ENCODE peak calls at places on chromosomes 3 and 15, in six cellular contexts. G is heart right ventricle, W is transverse colon, Y is spleen, X is HCT116, J is cardiac muscle cell. H is an unnamed sample. For H3K36me3 and H3K4me1, the result is how much of the 10 kb centered on the place peaks cover.

GRCh38 chr3:17359911-17360310 is 382.5 kb downstream of the TBC1D5 start:
- DNase-seq in G (no peak), J (no peak), W (no peak), Y (no peak), X (no peak), H (no peak)

GRCh38 chr3:178170698-178171535 is 365.3 kb upstream of the KCNMB2 start:
- DNase-seq in X (no peak), Y (no peak), W (no peak), J (peak), G (no peak), H (no peak)

GRCh38 chr3:58697552-58697951 is 31.0 kb upstream of the FAM3D start:
- DNase-seq in W (no peak), G (no peak), J (no peak), Y (no peak), X (no peak), H (no peak)

GRCh38 chr3:17643691-17644090 is 98.7 kb downstream of the TBC1D5 start:
- DNase-seq in G (no peak), W (no peak), J (peak), Y (no peak), X (no peak), H (no peak)

GRCh38 chr3:58627580-58627894 is 39.0 kb downstream of the FAM3D start:
- DNase-seq in W (no peak), X (no peak), Y (no peak), J (peak), G (peak), H (no peak)

GRCh38 chr15:94524565-94524964 is 293.2 kb downstream of the MCTP2 start:
- DNase-seq in J (no peak), G (no peak), Y (no peak), W (peak), X (peak), H (no peak)

GRCh38 chr3:10234526-10235230 is 13.6 kb upstream of the TATDN2 start:
- DNase-seq in Y (no peak), W (no peak), G (no peak), X (no peak), J (no peak), H (no peak)

GRCh38 chr15:39302936-39303335 is 277.9 kb upstream of the THBS1 start:
- DNase-seq in Y (no peak), G (no peak), X (no peak), W (no peak), J (no peak), H (no peak)

GRCh38 chr3:196063049-196063448 is 18.8 kb downstream of the TFRC start:
- DNase-seq in J (no peak), Y (no peak), G (no peak), W (no peak), X (no peak), H (no peak)

GRCh38 chr3:18423401-18424212 is 1.5 kb downstream of the SATB1 start:
- DNase-seq in W (peak), X (peak), G (peak), J (peak), Y (peak), H (no peak)

GRCh38 chr3:132253262-132253878 is 63.8 kb upstream of the ACP3 start:
- DNase-seq in X (peak), J (peak), W (peak), Y (no peak), G (peak), H (no peak)

GRCh38 chr15:99029358-99029871 is 21.8 kb upstream of the PGPEP1L start:
- DNase-seq in Y (no peak), X (no peak), W (no peak), J (no peak), G (no peak), H (peak)

GRCh38 chr3:179451335-179452165 is at the start of gene GNB4:
- DNase-seq in Y (peak), G (peak), J (peak), X (no peak), W (peak), H (peak)

GRCh38 chr3:4939276-4939675 is 40.0 kb upstream of the BHLHE40 start:
- DNase-seq in G (no peak), J (no peak), W (no peak), X (no peak), Y (no peak), H (no peak)

GRCh38 chr15:60010467-60011257 is 6.6 kb downstream of the FOXB1 start:
- DNase-seq in Y (no peak), J (no peak), G (no peak), X (no peak), W (no peak), H (no peak)

GRCh38 chr15:98684441-98684840 is 36.1 kb downstream of the IGF1R start:
- DNase-seq in G (no peak), W (no peak), J (peak), Y (no peak), X (no peak), H (no peak)

GRCh38 chr3:64363842-64364241 is 138.6 kb upstream of the PRICKLE2 start:
- DNase-seq in G (no peak), Y (no peak), X (no peak), J (no peak), W (no peak), H (no peak)

GRCh38 chr15:59654043-59654442 is 3.3 kb downstream of the GTF2A2 start:
- DNase-seq in Y (no peak), W (no peak), G (no peak), J (no peak), X (no peak), H (no peak)

GRCh38 chr15:80893777-80894176 is 95.8 kb downstream of the MESD start:
- DNase-seq in W (no peak), X (no peak), J (no peak), G (no peak), Y (no peak), H (no peak)

GRCh38 chr3:177111541-177111949 is 85.7 kb downstream of the TBL1XR1 start:
- DNase-seq in W (no peak), Y (no peak), X (no peak), G (no peak), J (no peak), H (no peak)

GRCh38 chr3:172595648-172596393 is 72.6 kb upstream of the TNFSF10 start:
- DNase-seq in G (peak), W (peak), J (peak), X (peak), Y (no peak), H (no peak)

GRCh38 chr15:69719527-69719926 is 266.9 kb downstream of the RPLP1 start:
- DNase-seq in X (no peak), G (peak), Y (peak), J (peak), W (peak), H (peak)

GRCh38 chr3:193902557-193903256 is 233.2 kb upstream of the HES1 start:
- DNase-seq in W (no peak), J (no peak), X (no peak), G (no peak), Y (no peak), H (no peak)

GRCh38 chr3:175433026-175433668 is 574.0 kb downstream of the NAALADL2 start:
- DNase-seq in G (no peak), Y (no peak), X (no peak), W (no peak), J (peak), H (no peak)

GRCh38 chr15:101500865-101501551 is 11.5 kb upstream of the PCSK6 start:
- DNase-seq in J (peak), X (no peak), G (no peak), W (no peak), Y (no peak), H (no peak)

GRCh38 chr15:89630974-89631901 is 24.0 kb downstream of the KIF7 start:
- DNase-seq in Y (no peak), J (no peak), W (no peak), X (no peak), G (no peak), H (no peak)

GRCh38 chr3:135100349-135100741 is 305.3 kb downstream of the EPHB1 start:
- DNase-seq in Y (no peak), W (no peak), J (no peak), X (no peak), G (no peak), H (no peak)

GRCh38 chr3:134302674-134303073 is 52.0 kb upstream of the RYK start:
- DNase-seq in G (no peak), J (no peak), Y (no peak), X (no peak), W (no peak), H (no peak)

GRCh38 chr3:13728487-13728886 is 151.4 kb downstream of the WNT7A start:
- DNase-seq in G (no peak), W (no peak), X (no peak), J (no peak), Y (no peak), H (no peak)

GRCh38 chr15:62803856-62804400 is 238.6 kb upstream of the TPM1 start:
- DNase-seq in W (no peak), X (no peak), J (no peak), Y (no peak), G (no peak), H (no peak)

GRCh38 chr3:173397161-173398110 is at the start of gene NLGN1:
- DNase-seq in J (peak), G (peak), X (no peak), W (peak), Y (peak), H (peak)

GRCh38 chr3:172658344-172659245 is 52.3 kb downstream of the NCEH1 start:
- DNase-seq in W (no peak), G (no peak), J (peak), Y (no peak), X (peak), H (no peak)

GRCh38 chr15:70936326-70936725 is 43.7 kb downstream of the LRRC49 start:
- DNase-seq in G (no peak), W (no peak), J (peak), Y (no peak), X (no peak), H (no peak)

GRCh38 chr15:25568751-25569150 is 129.9 kb upstream of the UBE3A start:
- DNase-seq in W (no peak), Y (no peak), G (peak), J (no peak), X (no peak), H (peak)

GRCh38 chr3:127791221-127791913 is 30.9 kb downstream of the MGLL start:
- DNase-seq in W (peak), G (no peak), J (peak), Y (peak), X (no peak), H (no peak)

GRCh38 chr3:145145461-145145860 is 1015.5 kb downstream of the PLOD2 start:
- DNase-seq in G (no peak), Y (no peak), X (no peak), W (no peak), J (no peak), H (no peak)

GRCh38 chr15:77097317-77097721 is 26.4 kb upstream of the TSPAN3 start:
- DNase-seq in Y (no peak), X (no peak), W (no peak), J (no peak), G (no peak), H (no peak)

GRCh38 chr3:48039487-48040190 is 23.4 kb upstream of the MAP4 start:
- DNase-seq in G (no peak), Y (no peak), W (no peak), J (peak), X (peak), H (no peak)

GRCh38 chr3:188863999-188864406 is 307.8 kb upstream of the TPRG1 start:
- DNase-seq in W (no peak), X (no peak), J (peak), Y (no peak), G (no peak), H (no peak)

GRCh38 chr3:197830308-197830966 is 39.4 kb downstream of the LRCH3 start:
- DNase-seq in G (no peak), J (no peak), W (no peak), Y (no peak), X (no peak), H (no peak)

GRCh38 chr3:197835509-197835908 is 44.5 kb downstream of the LRCH3 start:
- DNase-seq in Y (no peak), X (no peak), G (no peak), W (no peak), J (no peak), H (no peak)

GRCh38 chr3:197829397-197830045 is 38.5 kb downstream of the LRCH3 start:
- DNase-seq in X (no peak), W (no peak), G (no peak), Y (no peak), J (no peak), H (no peak)

GRCh38 chr3:197833930-197834715 is 43.1 kb downstream of the LRCH3 start:
- DNase-seq in W (no peak), X (no peak), G (no peak), Y (no peak), J (no peak), H (no peak)

DNA sequence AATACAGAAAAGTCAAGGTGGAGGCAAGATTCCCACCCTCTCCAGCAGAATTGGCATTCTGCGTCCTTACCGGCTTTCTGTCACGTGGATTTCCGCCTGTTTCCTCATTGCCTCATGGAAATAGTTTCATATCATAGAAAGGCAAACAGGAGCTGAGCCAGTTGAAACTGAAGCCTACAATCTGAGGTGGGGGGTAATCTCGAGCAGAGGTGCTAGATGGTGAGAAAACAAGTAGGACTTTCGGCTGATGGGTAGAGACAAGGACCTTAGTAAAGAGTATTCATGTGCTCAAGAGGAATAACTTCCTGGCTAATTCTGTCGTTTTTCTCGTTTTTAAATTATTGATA is 39.9 kb downstream of the LRCH3 start:
- DNase-seq in W (no peak), X (no peak), J (no peak), Y (no peak), G (no peak), H (no peak)
- H3K36me3 ChIP-seq in W (half or more), X (under half), J (half or more), Y (half or more), G (half or more), H (under half)

GRCh38 chr3:141414141-141414689 is 45.9 kb downstream of the ZBTB38 start:
- DNase-seq in J (peak), W (no peak), X (no peak), Y (no peak), G (peak), H (no peak)

GRCh38 chr3:141414800-141415462 is 46.6 kb downstream of the ZBTB38 start:
- DNase-seq in G (no peak), X (no peak), Y (no peak), J (peak), W (no peak), H (no peak)

GRCh38 chr3:141413387-141414140 is 45.3 kb downstream of the ZBTB38 start:
- DNase-seq in W (no peak), G (no peak), J (no peak), Y (no peak), X (no peak), H (no peak)

GRCh38 chr3:141418751-141419150 is 50.4 kb downstream of the ZBTB38 start:
- DNase-seq in G (no peak), X (no peak), W (no peak), Y (no peak), J (no peak), H (no peak)

GRCh38 chr3:141415959-141416358 is 47.7 kb downstream of the ZBTB38 start:
- DNase-seq in Y (no peak), G (no peak), J (no peak), X (no peak), W (no peak), H (no peak)
- H3K4me1 ChIP-seq in Y (half or more), G (half or more), J (under half), X (under half), W (half or more), H (half or more)

DNA sequence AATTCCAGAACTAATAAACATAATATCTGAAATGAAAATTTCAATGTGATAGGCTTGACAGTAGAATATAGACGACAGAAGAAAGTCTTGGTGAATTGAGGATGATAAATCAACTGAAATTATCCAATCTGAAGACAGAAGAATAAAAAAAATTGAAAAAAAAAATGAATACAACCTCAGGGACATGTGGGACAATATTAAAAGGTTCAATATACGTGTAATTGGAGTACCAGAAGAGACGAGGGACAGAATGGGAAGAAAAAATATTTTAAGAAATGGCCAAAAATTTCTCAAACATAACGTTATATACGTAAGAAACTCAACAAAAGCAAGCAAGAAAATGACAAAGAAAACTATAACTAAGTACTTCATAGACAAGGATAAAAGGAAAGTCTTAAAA is 43.3 kb upstream of the HCLS1 start:
- DNase-seq in G (no peak), J (no peak), W (no peak), Y (no peak), X (no peak), H (no peak)
- H3K36me3 ChIP-seq in G (under half), J (under half), W (under half), Y (half or more), X (under half), H (half or more)

GRCh38 chr15:68654786-68655560 is 76.2 kb downstream of the CORO2B start:
- DNase-seq in G (no peak), X (no peak), W (no peak), J (no peak), Y (peak), H (no peak)

GRCh38 chr15:68655686-68656437 is 77.1 kb downstream of the CORO2B start:
- DNase-seq in X (no peak), G (no peak), Y (no peak), W (no peak), J (no peak), H (peak)

GRCh38 chr15:68658151-68658550 is 79.4 kb downstream of the CORO2B start:
- DNase-seq in J (no peak), G (no peak), X (no peak), W (no peak), Y (peak), H (peak)

GRCh38 chr15:68656438-68656739 is 77.6 kb downstream of the CORO2B start:
- DNase-seq in Y (no peak), G (no peak), X (no peak), J (no peak), W (no peak), H (no peak)

GRCh38 chr15:68658641-68659358 is 80.0 kb downstream of the CORO2B start:
- DNase-seq in X (no peak), G (no peak), J (no peak), W (no peak), Y (peak), H (peak)
- H3K4me1 ChIP-seq in X (under half), G (under half), J (under half), W (under half), Y (under half), H (under half)

GRCh38 chr3:71721721-71722157 is 3.5 kb downstream of the EIF4E3 start:
- DNase-seq in X (no peak), W (no peak), Y (no peak), J (no peak), G (no peak), H (no peak)

GRCh38 chr3:71723452-71724170 is 1.6 kb downstream of the EIF4E3 start:
- DNase-seq in J (no peak), Y (no peak), G (no peak), W (no peak), X (no peak), H (no peak)

GRCh38 chr3:71724171-71724453 is 1.1 kb downstream of the EIF4E3 start:
- DNase-seq in Y (no peak), J (no peak), W (no peak), X (no peak), G (no peak), H (no peak)

GRCh38 chr3:71721002-71721401 is 4.2 kb downstream of the EIF4E3 start:
- DNase-seq in W (no peak), Y (no peak), J (no peak), G (no peak), X (no peak), H (no peak)

DNA sequence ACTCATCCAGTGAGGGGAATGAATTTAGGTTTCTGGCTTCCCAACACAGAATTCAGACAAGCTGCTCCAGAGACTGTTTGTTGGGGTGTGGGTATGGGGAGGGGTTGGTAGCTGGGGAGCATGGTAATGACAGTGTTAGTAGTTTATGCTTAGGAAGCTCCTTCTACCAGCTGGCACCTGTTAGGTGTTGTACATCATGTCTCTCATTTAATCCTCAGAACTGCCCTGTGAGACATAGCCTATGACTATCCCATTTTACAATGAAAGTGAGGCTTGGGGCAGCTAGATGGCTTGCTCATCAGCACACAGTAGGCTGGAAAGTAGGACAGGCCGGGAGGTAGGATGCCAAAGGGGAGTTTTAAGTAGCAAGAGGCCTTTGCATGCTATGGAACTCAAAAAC is 2.5 kb downstream of the EIF4E3 start:
- DNase-seq in J (no peak), W (no peak), G (no peak), X (no peak), Y (no peak), H (no peak)
- H3K36me3 ChIP-seq in J (under half), W (under half), G (under half), X (under half), Y (under half), H (under half)

GRCh38 chr3:183261103-183261502 is 8.1 kb downstream of the B3GNT5 start:
- DNase-seq in W (no peak), X (no peak), G (no peak), Y (no peak), J (no peak), H (no peak)
- H3K4me1 ChIP-seq in W (half or more), X (under half), G (under half), Y (under half), J (under half), H (under half)

GRCh38 chr15:52148409-52148808 is 35.8 kb upstream of the BCL2L10 start:
- DNase-seq in X (no peak), Y (no peak), W (no peak), J (no peak), G (no peak), H (no peak)

GRCh38 chr15:52146261-52146660 is 33.7 kb upstream of the BCL2L10 start:
- DNase-seq in J (no peak), X (no peak), Y (no peak), W (no peak), G (no peak), H (no peak)

GRCh38 chr15:52146776-52147175 is 34.2 kb upstream of the BCL2L10 start:
- DNase-seq in W (no peak), Y (no peak), J (no peak), X (no peak), G (no peak), H (no peak)

GRCh38 chr15:52143862-52144261 is 31.3 kb upstream of the BCL2L10 start:
- DNase-seq in G (no peak), J (peak), Y (no peak), W (no peak), X (no peak), H (no peak)

GRCh38 chr15:52144656-52145055 is 32.1 kb upstream of the BCL2L10 start:
- DNase-seq in X (no peak), Y (no peak), W (no peak), G (no peak), J (peak), H (no peak)
- H3K36me3 ChIP-seq in X (under half), Y (half or more), W (under half), G (under half), J (under half), H (under half)

H was measured in ascending aorta.